ENCODE peak calls at places on chromosomes 1 and 21, in six cellular contexts. Z is caudate nucleus, F is astrocyte, I is lung, L is H1, P is body of pancreas. C is an unnamed sample.

GRCh38 chr1:116254776-116255175 is 118.3 kb upstream of the ATP1A1 start:
- DNase-seq in I (no peak), Z (no peak), P (no peak), F (no peak), L (no peak), C (no peak)

GRCh38 chr1:246537887-246538286 is 28.2 kb downstream of the TFB2M start:
- DNase-seq in I (no peak), P (no peak), F (no peak), Z (no peak), L (no peak), C (no peak)

GRCh38 chr1:40820251-40820797 is 36.7 kb downstream of the KCNQ4 start:
- DNase-seq in Z (no peak), I (no peak), F (no peak), P (no peak), L (peak), C (no peak)

GRCh38 chr1:244821134-244821533 is 14.3 kb upstream of the COX20 start:
- DNase-seq in L (no peak), F (no peak), Z (no peak), P (no peak), I (no peak), C (no peak)

GRCh38 chr1:201329286-201329685 is 46.0 kb downstream of the PKP1 start:
- DNase-seq in Z (no peak), F (peak), I (no peak), P (no peak), L (no peak), C (peak)

GRCh38 chr1:151540982-151541377 is 871 bp downstream of the TUFT1 start:
- DNase-seq in I (no peak), Z (no peak), P (peak), F (no peak), L (peak), C (no peak)

GRCh38 chr1:59595774-59596173 is 219.0 kb upstream of the HOOK1 start:
- DNase-seq in F (peak), P (no peak), Z (no peak), I (no peak), L (no peak), C (peak)

GRCh38 chr1:198913667-198914066 is 274.8 kb downstream of the PTPRC start:
- DNase-seq in F (no peak), P (no peak), Z (no peak), L (no peak), I (no peak), C (no peak)

GRCh38 chr21:32382108-32382601 is 10.7 kb downstream of the URB1 start:
- DNase-seq in L (no peak), I (no peak), F (peak), P (no peak), Z (no peak), C (no peak)

GRCh38 chr1:2614145-2614544 is 18.7 kb downstream of the MMEL1 start:
- DNase-seq in Z (no peak), P (no peak), F (no peak), I (no peak), L (no peak), C (no peak)

GRCh38 chr1:41862411-41863221 is 56.1 kb downstream of the HIVEP3 start:
- DNase-seq in L (no peak), F (peak), I (no peak), Z (peak), P (no peak), C (peak)

GRCh38 chr1:192801451-192801850 is 7.4 kb upstream of the RGS2 start:
- DNase-seq in Z (no peak), I (no peak), L (no peak), F (no peak), P (no peak), C (no peak)

GRCh38 chr1:2547210-2548067 is 8.7 kb upstream of the TNFRSF14 start:
- DNase-seq in F (no peak), Z (no peak), P (no peak), I (no peak), L (no peak), C (no peak)

GRCh38 chr1:177278626-177279390 is 108.0 kb downstream of the BRINP2 start:
- DNase-seq in L (no peak), I (no peak), P (no peak), Z (no peak), F (peak), C (peak)

GRCh38 chr1:58441699-58442098 is 104.8 kb downstream of the OMA1 start:
- DNase-seq in I (no peak), P (no peak), L (no peak), F (no peak), Z (no peak), C (no peak)

GRCh38 chr1:181284978-181285377 is 196.5 kb downstream of the IER5 start:
- DNase-seq in Z (no peak), L (no peak), I (no peak), F (no peak), P (no peak), C (no peak)

GRCh38 chr21:34807146-34807880 is 138.5 kb downstream of the CLIC6 start:
- DNase-seq in L (no peak), F (peak), I (no peak), Z (no peak), P (no peak), C (peak)

GRCh38 chr1:30765610-30766434 is 8.2 kb upstream of the LAPTM5 start:
- DNase-seq in F (no peak), L (no peak), I (no peak), Z (no peak), P (no peak), C (no peak)

GRCh38 chr21:32020551-32020950 is 147.7 kb downstream of the HUNK start:
- DNase-seq in P (no peak), L (no peak), I (no peak), Z (no peak), F (no peak), C (no peak)

GRCh38 chr21:30227633-30228404 is 11.9 kb upstream of the CLDN8 start:
- DNase-seq in Z (no peak), L (no peak), F (peak), I (peak), P (no peak), C (peak)

GRCh38 chr1:37064059-37064458 is 29.7 kb upstream of the GRIK3 start:
- DNase-seq in L (no peak), P (no peak), I (no peak), F (no peak), Z (no peak), C (no peak)

GRCh38 chr1:57752847-57753246 is 329.0 kb upstream of the DAB1 start:
- DNase-seq in F (no peak), P (no peak), Z (no peak), L (no peak), I (no peak), C (no peak)

GRCh38 chr1:39835935-39836594 is 47.2 kb downstream of the TRIT1 start:
- DNase-seq in Z (no peak), F (no peak), P (no peak), I (no peak), L (no peak), C (no peak)

GRCh38 chr21:28142692-28143091 is 850.0 kb downstream of the LTN1 start:
- DNase-seq in F (peak), P (no peak), Z (no peak), L (no peak), I (no peak), C (peak)

GRCh38 chr1:3069491-3070303 is 694 bp downstream of the PRDM16 start:
- DNase-seq in L (peak), P (peak), Z (no peak), I (peak), F (peak), C (peak)

GRCh38 chr1:27548136-27548853 is 55.6 kb downstream of the AHDC1 start:
- DNase-seq in P (no peak), L (no peak), I (no peak), Z (no peak), F (no peak), C (no peak)

GRCh38 chr1:84269286-84269685 is 32.2 kb upstream of the SAMD13 start:
- DNase-seq in L (no peak), P (no peak), Z (no peak), I (no peak), F (no peak), C (no peak)

GRCh38 chr1:84267476-84267875 is 34.0 kb upstream of the SAMD13 start:
- DNase-seq in Z (no peak), F (no peak), I (no peak), P (no peak), L (no peak), C (no peak)

GRCh38 chr1:84271452-84272273 is 29.8 kb upstream of the SAMD13 start:
- DNase-seq in P (no peak), L (no peak), Z (no peak), F (peak), I (no peak), C (no peak)

GRCh38 chr1:84268346-84268745 is 33.2 kb upstream of the SAMD13 start:
- DNase-seq in L (no peak), F (no peak), Z (no peak), I (no peak), P (no peak), C (no peak)

DNA sequence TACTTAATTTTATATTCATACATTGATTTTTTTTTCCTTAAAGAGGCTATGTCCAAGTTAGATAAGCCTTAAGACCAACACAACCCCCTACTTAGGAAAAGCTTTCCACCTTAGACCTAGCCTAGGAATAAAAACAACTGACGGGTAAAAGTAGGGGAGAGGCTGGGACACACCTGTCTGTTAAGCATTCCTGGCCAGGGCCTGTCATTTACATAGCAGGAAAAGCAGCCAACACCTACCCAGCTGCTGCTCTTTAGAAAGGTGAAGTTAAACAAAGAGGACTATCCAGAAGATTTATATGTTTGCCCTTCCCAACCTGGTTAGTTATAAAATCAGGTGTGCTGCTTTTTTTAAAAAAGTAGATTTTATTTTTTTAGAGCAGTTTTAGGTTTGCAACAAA is 29.1 kb upstream of the SAMD13 start:
- DNase-seq in Z (no peak), I (peak), L (no peak), F (no peak), P (peak), C (no peak)
- H3K27ac ChIP-seq in Z (no peak), I (no peak), L (no peak), F (no peak), P (no peak), C (no peak)

DNA sequence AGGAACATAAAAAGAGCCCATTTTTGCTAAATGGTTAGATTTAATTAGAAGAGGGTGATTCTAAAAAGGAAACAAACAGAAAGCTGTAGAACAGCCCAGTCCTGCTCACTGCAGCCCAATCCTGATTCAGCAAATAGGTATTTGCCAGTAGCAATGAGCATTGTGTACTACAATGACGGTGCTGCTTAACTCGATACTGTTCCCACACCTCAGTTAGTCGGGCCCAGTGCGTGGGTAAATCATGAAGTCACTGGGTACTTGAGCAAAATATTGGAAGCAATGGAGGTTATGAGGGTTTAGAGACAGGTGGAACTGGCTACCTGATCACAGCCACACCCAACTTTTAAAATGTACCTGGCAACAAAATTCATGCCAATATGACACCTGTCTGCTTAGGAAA is 101.5 kb upstream of the ADGRL2 start:
- DNase-seq in L (no peak), Z (no peak), F (peak), I (no peak), P (no peak), C (peak)
- H3K27ac ChIP-seq in L (no peak), Z (no peak), F (peak), I (no peak), P (no peak), C (peak)

DNA sequence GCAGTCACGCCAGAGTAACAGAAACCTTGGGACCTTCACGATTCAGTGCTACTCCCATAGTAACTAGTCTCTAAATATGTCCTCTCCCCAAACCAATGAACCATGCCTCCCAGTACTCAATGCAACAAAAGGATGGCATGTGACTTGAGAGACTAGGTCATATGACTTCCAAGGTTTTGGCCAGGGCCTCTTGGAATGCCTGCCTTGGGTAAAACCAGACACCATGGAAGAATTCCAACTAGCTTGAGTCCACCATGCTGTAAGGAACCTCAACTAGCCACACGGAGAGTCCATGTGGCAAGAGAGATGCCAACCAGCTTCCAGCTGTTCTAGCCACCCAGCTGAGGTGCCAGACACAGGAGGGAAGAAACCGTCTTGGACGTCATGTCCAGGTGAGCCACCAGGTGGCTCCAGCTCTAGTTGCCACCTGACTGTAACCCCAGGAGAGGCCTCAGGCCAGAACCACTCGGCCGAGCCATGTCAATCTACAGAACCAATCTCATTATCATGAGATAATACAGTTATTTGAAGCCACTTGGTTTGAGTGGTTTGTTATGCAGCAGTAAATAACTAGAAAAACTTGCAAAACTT is 115.0 kb downstream of the SYF2 start:
- DNase-seq in I (no peak), L (peak), P (no peak), Z (no peak), F (no peak), C (no peak)
- H3K27ac ChIP-seq in I (no peak), L (no peak), P (no peak), Z (no peak), F (no peak), C (no peak)

GRCh38 chr1:202577381-202577780 is 132.9 kb downstream of the SYT2 start:
- DNase-seq in L (no peak), F (peak), Z (no peak), P (no peak), I (no peak), C (no peak)
- H3K27ac ChIP-seq in L (no peak), F (peak), Z (no peak), P (no peak), I (no peak), C (peak)